ENCODE peak calls at places on chromosomes 4 and X, in six cellular contexts. D is neuronal stem cell, L is mesendoderm, A is IMR-90, X is H9, V is H1. Z is an unnamed sample.

GRCh38 chr4:181503800-181504364 is 739.3 kb upstream of the TENM3 start:
- DNase-seq in L (peak; percentile 25), V (no peak), A (no peak), D (no peak), X (peak; percentile 43), Z (no peak)

GRCh38 chr4:117249333-117249732 is 164.0 kb upstream of the TRAM1L1 start:
- DNase-seq in X (no peak), L (no peak), V (no peak), D (no peak), A (no peak), Z (no peak)

GRCh38 chr4:139223682-139224317 is 46.8 kb upstream of the ELF2 start:
- DNase-seq in X (no peak), V (no peak), L (no peak), D (no peak), A (peak; percentile 76), Z (no peak)

GRCh38 chr4:143511906-143512305 is 1.6 kb upstream of the SMARCA5 start:
- DNase-seq in D (no peak), L (no peak), A (no peak), X (no peak), V (no peak), Z (no peak)

GRCh38 chrX:153773218-153773611 is 7.6 kb upstream of the SRPK3 start:
- DNase-seq in A (no peak), L (no peak), D (no peak), X (no peak), V (no peak), Z (no peak)

GRCh38 chr4:106763044-106763443 is 273.1 kb downstream of the DKK2 start:
- DNase-seq in X (peak; percentile 22), A (no peak), L (peak; percentile 20), D (peak; percentile 35), V (no peak), Z (peak; percentile 37)

GRCh38 chrX:39396358-39396995 is 595.2 kb downstream of the MID1IP1 start:
- DNase-seq in V (no peak), X (no peak), L (peak; percentile 57), D (no peak), A (no peak), Z (no peak)

GRCh38 chrX:110056419-110056818 is 53.5 kb downstream of the TMEM164 start:
- DNase-seq in L (no peak), A (no peak), V (no peak), D (no peak), X (no peak), Z (no peak)

GRCh38 chrX:45879512-45879911 is 665.7 kb downstream of the ZNF674 start:
- DNase-seq in V (no peak), L (no peak), A (no peak), X (no peak), D (no peak), Z (no peak)

GRCh38 chr4:83757121-83757621 is 221.3 kb downstream of the GPAT3 start:
- DNase-seq in L (peak; percentile 8), V (no peak), X (no peak), A (no peak), D (no peak), Z (peak; percentile 15)

GRCh38 chr4:122827899-122828601 is 1.4 kb downstream of the FGF2 start:
- DNase-seq in D (peak; percentile 58), L (peak; percentile 84), V (peak; percentile 69), A (peak; percentile 77), X (peak; percentile 86), Z (peak; percentile 86)

GRCh38 chrX:30039768-30040167 is 175.6 kb upstream of the MAGEB2 start:
- DNase-seq in A (peak; percentile 54), V (no peak), L (no peak), X (no peak), D (no peak), Z (no peak)

GRCh38 chr4:4667643-4668081 is 125.8 kb upstream of the STX18 start:
- DNase-seq in A (no peak), V (peak; percentile 72), X (peak; percentile 86), L (peak; percentile 89), D (peak; percentile 48), Z (no peak)
- H3K9ac ChIP-seq in A (no peak overlapping the region), V (no peak overlapping the region), X (no peak overlapping the region), L (peak overlapping the region; percentile 24), D (no peak overlapping the region), Z (peak overlapping the region; percentile 19)

DNA sequence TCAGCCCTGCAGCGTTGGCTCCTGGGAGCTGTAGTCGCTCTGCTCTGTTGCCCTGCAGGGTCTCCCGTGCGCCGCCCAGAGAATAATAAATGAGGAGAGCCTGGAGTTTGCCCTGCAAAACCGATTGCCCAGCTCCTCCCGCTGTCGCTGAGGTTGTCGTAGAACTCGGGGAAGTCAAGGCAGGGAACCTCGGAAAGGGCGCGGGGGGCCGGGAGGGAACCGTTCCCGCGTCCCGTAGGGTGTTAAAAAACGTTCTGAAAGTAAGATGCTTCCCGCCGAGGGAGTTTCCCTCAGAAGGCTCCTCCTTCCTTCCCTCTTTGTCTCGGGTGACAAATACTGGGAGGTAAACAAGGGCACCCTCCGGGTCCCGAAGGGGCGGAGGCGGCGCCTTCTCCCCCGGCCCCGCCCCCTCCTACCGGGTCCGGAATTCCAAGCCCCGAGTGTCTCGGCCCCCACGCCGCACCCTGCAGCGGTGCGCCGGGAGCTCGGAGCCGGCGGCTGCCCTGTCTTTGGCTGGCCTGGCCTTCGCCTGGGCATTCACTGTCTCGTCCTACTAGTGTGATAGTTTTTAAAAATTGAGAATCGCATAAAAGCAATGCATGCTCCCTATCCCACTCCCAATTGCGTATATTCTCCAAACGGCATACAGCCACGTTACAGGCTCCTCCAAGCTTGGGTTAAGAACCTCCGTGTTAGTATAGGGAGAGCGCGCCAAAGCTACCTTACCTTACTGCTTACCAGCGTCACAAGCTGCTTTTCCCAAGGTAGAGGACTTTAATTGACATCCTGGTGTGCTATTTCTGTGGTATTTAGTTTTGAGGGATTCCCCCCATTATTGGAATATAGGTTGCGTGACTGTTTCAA is 965 bp upstream of the HMGB2 start:
- DNase-seq in L (peak; percentile 96), V (peak; percentile 87), A (peak; percentile 70), D (peak; percentile 92), X (peak; percentile 89), Z (peak; percentile 85)
- H2BK120ac ChIP-seq in L (no peak overlapping the region), V (no peak overlapping the region), A (peak overlapping the region; percentile 60), D (no peak overlapping the region), X (no peak overlapping the region), Z (no peak overlapping the region)

DNA sequence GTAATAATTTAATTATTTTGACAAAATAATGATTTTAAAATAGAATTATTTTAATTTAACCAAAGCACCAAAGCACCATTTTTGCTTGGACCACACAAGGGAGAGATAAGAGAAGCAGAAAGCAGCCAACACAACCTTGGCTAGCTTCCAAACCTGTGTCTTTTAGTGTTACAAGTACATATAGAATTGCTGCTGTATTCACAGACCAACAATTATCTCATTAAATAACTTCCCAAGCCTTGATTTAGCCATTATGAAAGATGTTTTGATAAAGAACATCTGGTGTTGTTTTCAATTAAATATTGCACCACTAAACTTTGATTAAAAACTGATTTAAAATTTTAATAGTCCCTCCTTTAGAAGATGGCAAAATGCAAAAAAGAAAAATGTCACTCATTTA is 14.0 kb upstream of the IGFBP7 start:
- DNase-seq in L (no peak), A (no peak), D (no peak), X (no peak), V (no peak), Z (no peak)
- H2BK15ac ChIP-seq in L (no peak overlapping the region), A (no peak overlapping the region), D (no peak overlapping the region), X (no peak overlapping the region), V (no peak overlapping the region), Z (no peak overlapping the region)

GRCh38 chrX:129783176-129783776 is 3.5 kb downstream of the SASH3 start:
- DNase-seq in A (no peak), X (no peak), L (no peak), V (no peak), D (no peak), Z (no peak)

GRCh38 chrX:129782015-129782495 is 2.3 kb downstream of the SASH3 start:
- DNase-seq in X (no peak), L (no peak), V (no peak), A (no peak), D (no peak), Z (no peak)

GRCh38 chrX:129780441-129781105 is 824 bp downstream of the SASH3 start:
- DNase-seq in A (no peak), D (no peak), V (no peak), X (no peak), L (no peak), Z (no peak)

GRCh38 chrX:129781134-129782014 is 1.6 kb downstream of the SASH3 start:
- DNase-seq in X (no peak), V (no peak), A (no peak), D (no peak), L (peak; percentile 60), Z (no peak)

GRCh38 chrX:129782706-129783105 is 3.0 kb downstream of the SASH3 start:
- DNase-seq in X (no peak), V (no peak), A (no peak), D (no peak), L (no peak), Z (no peak)
- H3K9ac ChIP-seq in X (no peak overlapping the region), V (no peak overlapping the region), A (no peak overlapping the region), D (no peak overlapping the region), L (no peak overlapping the region), Z (no peak overlapping the region)

DNA sequence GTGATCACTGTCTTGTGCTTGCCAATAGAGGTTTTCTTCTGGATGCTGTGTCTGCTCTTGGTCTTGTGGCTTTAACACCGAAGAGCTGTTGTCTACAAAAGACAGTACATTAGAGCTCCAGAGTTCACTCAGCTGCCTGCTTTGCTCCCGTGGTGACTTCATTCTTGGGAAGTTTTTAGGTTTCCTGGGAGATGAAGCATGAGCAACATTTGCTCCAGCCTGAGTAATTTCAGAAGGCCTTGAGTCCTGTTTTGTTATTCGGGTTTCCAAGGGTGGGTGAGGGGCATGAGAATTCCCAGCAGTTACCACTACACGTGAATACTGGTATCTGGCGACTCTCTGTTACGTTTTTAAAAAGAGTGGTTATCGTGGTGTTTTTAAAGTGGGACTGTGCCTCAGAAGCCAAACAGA is 189.2 kb downstream of the SHROOM3 start:
- DNase-seq in A (peak; percentile 94), D (peak; percentile 26), L (peak; percentile 91), X (peak; percentile 46), V (no peak), Z (peak; percentile 99)
- H2BK120ac ChIP-seq in A (peak overlapping the region; percentile 100), D (no peak overlapping the region), L (no peak overlapping the region), X (no peak overlapping the region), V (no peak overlapping the region), Z (peak overlapping the region; percentile 15)

Z was measured in mesenchymal stem cell.